ENCODE peak calls at places on chromosomes 5 and 9, in seven cellular contexts. One of them, this sample, is unnamed.
A peak's percentile ranks its signal among the peaks of the same experiment; 100 is the strongest.

GRCh38 chr5:135738564-135738875 is 95.9 kb upstream of the SLC25A48 start:
- DNase-seq in CD4-positive, alpha-beta T cell: no peak
- DNase-seq in activated T-cell treated with anti-CD3 and anti-CD28 coated beads, Interleukin-2, amount 50 U/mL, for 24 hours: no peak
- DNase-seq in left colon: no peak
- DNase-seq in KG1: no peak
- DNase-seq in tibial nerve: no peak
- DNase-seq in hepatocyte: no peak
- DNase-seq in this sample: no peak

GRCh38 chr5:162227075-162227474 is 159.5 kb downstream of the GABRG2 start:
- DNase-seq in activated T-cell treated with anti-CD3 and anti-CD28 coated beads, Interleukin-2, amount 50 U/mL, for 24 hours: no peak
- DNase-seq in hepatocyte: no peak
- DNase-seq in KG1: no peak
- DNase-seq in tibial nerve: no peak
- DNase-seq in left colon: no peak
- DNase-seq in CD4-positive, alpha-beta T cell: no peak
- DNase-seq in this sample: no peak

GRCh38 chr5:113266913-113267227 is 167.9 kb downstream of the TSSK1B start:
- DNase-seq in KG1: no peak
- DNase-seq in activated T-cell treated with anti-CD3 and anti-CD28 coated beads, Interleukin-2, amount 50 U/mL, for 24 hours: no peak
- DNase-seq in left colon: no peak
- DNase-seq in CD4-positive, alpha-beta T cell: no peak
- DNase-seq in hepatocyte: no peak
- DNase-seq in tibial nerve: no peak
- DNase-seq in this sample: no peak

GRCh38 chr5:141695627-141696180 is 13.7 kb upstream of the ARAP3 start:
- DNase-seq in CD4-positive, alpha-beta T cell: no peak
- DNase-seq in KG1: no peak
- DNase-seq in hepatocyte: no peak
- DNase-seq in activated T-cell treated with anti-CD3 and anti-CD28 coated beads, Interleukin-2, amount 50 U/mL, for 24 hours: no peak
- DNase-seq in tibial nerve: no peak
- DNase-seq in left colon: peak; percentile 63
- DNase-seq in this sample: no peak

GRCh38 chr9:124222918-124223720 is 34.6 kb upstream of the NEK6 start:
- DNase-seq in tibial nerve: peak; percentile 61
- DNase-seq in hepatocyte: peak; percentile 86
- DNase-seq in CD4-positive, alpha-beta T cell: no peak
- DNase-seq in activated T-cell treated with anti-CD3 and anti-CD28 coated beads, Interleukin-2, amount 50 U/mL, for 24 hours: peak; percentile 22
- DNase-seq in KG1: peak; percentile 78
- DNase-seq in left colon: peak; percentile 88
- DNase-seq in this sample: peak; percentile 93

GRCh38 chr9:112725961-112726360 is 8.0 kb upstream of the INIP start:
- DNase-seq in activated T-cell treated with anti-CD3 and anti-CD28 coated beads, Interleukin-2, amount 50 U/mL, for 24 hours: no peak
- DNase-seq in hepatocyte: no peak
- DNase-seq in KG1: no peak
- DNase-seq in CD4-positive, alpha-beta T cell: no peak
- DNase-seq in tibial nerve: no peak
- DNase-seq in left colon: no peak
- DNase-seq in this sample: no peak

GRCh38 chr5:437281-437771 is 5.7 kb upstream of the EXOC3 start:
- DNase-seq in CD4-positive, alpha-beta T cell: no peak
- DNase-seq in KG1: no peak
- DNase-seq in tibial nerve: no peak
- DNase-seq in left colon: no peak
- DNase-seq in hepatocyte: no peak
- DNase-seq in activated T-cell treated with anti-CD3 and anti-CD28 coated beads, Interleukin-2, amount 50 U/mL, for 24 hours: no peak
- DNase-seq in this sample: no peak

GRCh38 chr9:20526500-20527319 is 95.6 kb downstream of the MLLT3 start:
- DNase-seq in CD4-positive, alpha-beta T cell: no peak
- DNase-seq in left colon: no peak
- DNase-seq in hepatocyte: no peak
- DNase-seq in activated T-cell treated with anti-CD3 and anti-CD28 coated beads, Interleukin-2, amount 50 U/mL, for 24 hours: no peak
- DNase-seq in KG1: no peak
- DNase-seq in tibial nerve: no peak
- DNase-seq in this sample: no peak

GRCh38 chr5:177446184-177447065 is at the start of gene PRR7:
- DNase-seq in left colon: peak; percentile 74
- DNase-seq in tibial nerve: no peak
- DNase-seq in KG1: peak; percentile 84
- DNase-seq in CD4-positive, alpha-beta T cell: peak; percentile 77
- DNase-seq in activated T-cell treated with anti-CD3 and anti-CD28 coated beads, Interleukin-2, amount 50 U/mL, for 24 hours: peak; percentile 86
- DNase-seq in hepatocyte: peak; percentile 82
- DNase-seq in this sample: peak; percentile 73

GRCh38 chr5:42491699-42492098 is 68.5 kb downstream of the GHR start:
- DNase-seq in CD4-positive, alpha-beta T cell: no peak
- DNase-seq in left colon: no peak
- DNase-seq in activated T-cell treated with anti-CD3 and anti-CD28 coated beads, Interleukin-2, amount 50 U/mL, for 24 hours: no peak
- DNase-seq in tibial nerve: no peak
- DNase-seq in hepatocyte: no peak
- DNase-seq in KG1: no peak
- DNase-seq in this sample: no peak

GRCh38 chr5:95822408-95823240 is at the start of gene GLRX:
- DNase-seq in activated T-cell treated with anti-CD3 and anti-CD28 coated beads, Interleukin-2, amount 50 U/mL, for 24 hours: peak; percentile 67
- DNase-seq in hepatocyte: peak; percentile 85
- DNase-seq in tibial nerve: peak; percentile 59
- DNase-seq in CD4-positive, alpha-beta T cell: peak; percentile 45
- DNase-seq in KG1: peak; percentile 18
- DNase-seq in left colon: peak; percentile 86
- DNase-seq in this sample: peak; percentile 80

GRCh38 chr9:124562328-124562727 is 55.1 kb upstream of the NR5A1 start:
- DNase-seq in KG1: no peak
- DNase-seq in CD4-positive, alpha-beta T cell: no peak
- DNase-seq in tibial nerve: no peak
- DNase-seq in hepatocyte: no peak
- DNase-seq in left colon: no peak
- DNase-seq in activated T-cell treated with anti-CD3 and anti-CD28 coated beads, Interleukin-2, amount 50 U/mL, for 24 hours: no peak
- DNase-seq in this sample: no peak

GRCh38 chr5:180649297-180650039 is at the start of gene FLT4:
- DNase-seq in left colon: no peak
- DNase-seq in activated T-cell treated with anti-CD3 and anti-CD28 coated beads, Interleukin-2, amount 50 U/mL, for 24 hours: no peak
- DNase-seq in tibial nerve: no peak
- DNase-seq in CD4-positive, alpha-beta T cell: no peak
- DNase-seq in KG1: no peak
- DNase-seq in hepatocyte: peak; percentile 13
- DNase-seq in this sample: peak; percentile 27

GRCh38 chr5:4907636-4908035 is 232.5 kb upstream of the ADAMTS16 start:
- DNase-seq in activated T-cell treated with anti-CD3 and anti-CD28 coated beads, Interleukin-2, amount 50 U/mL, for 24 hours: no peak
- DNase-seq in left colon: no peak
- DNase-seq in CD4-positive, alpha-beta T cell: no peak
- DNase-seq in KG1: no peak
- DNase-seq in hepatocyte: no peak
- DNase-seq in tibial nerve: no peak
- DNase-seq in this sample: no peak